ENCODE peak calls at places on chromosomes 7 and 10, in five cellular contexts. J is uterus, R is psoas muscle, E is left lung, W is suprapubic skin. P is an unnamed sample.
A peak's percentile ranks its signal among the peaks of the same experiment; 100 is the strongest.

GRCh38 chr10:70749756-70750155 is 35.4 kb downstream of the TBATA start:
- DNase-seq in J (no peak), R (no peak), E (peak; percentile 25), W (no peak), P (peak; percentile 41)

GRCh38 chr10:58444876-58445275 is 59.7 kb downstream of the TFAM start:
- DNase-seq in J (no peak), R (no peak), E (no peak), W (no peak), P (no peak)

GRCh38 chr7:12303507-12303906 is 92.4 kb downstream of the TMEM106B start:
- DNase-seq in J (no peak), R (no peak), E (no peak), W (no peak), P (no peak)

GRCh38 chr10:8060704-8061121 is 6.2 kb downstream of the GATA3 start:
- DNase-seq in J (no peak), R (no peak), E (no peak), W (no peak), P (no peak)

GRCh38 chr7:31741852-31742251 is 54.8 kb downstream of the PPP1R17 start:
- DNase-seq in J (no peak), R (no peak), E (no peak), W (no peak), P (no peak)

GRCh38 chr7:106377847-106378361 is 93.1 kb upstream of the NAMPT start:
- DNase-seq in J (no peak), R (no peak), E (no peak), W (no peak), P (no peak)

GRCh38 chr10:72087969-72088878 is at the start of gene SPOCK2:
- DNase-seq in J (no peak), R (peak; percentile 27), E (no peak), W (no peak), P (peak; percentile 83)

GRCh38 chr10:329361-330099 is 194.3 kb downstream of the ZMYND11 start:
- DNase-seq in J (peak; percentile 92), R (peak; percentile 81), E (peak; percentile 82), W (peak; percentile 87), P (peak; percentile 71)

GRCh38 chr10:128028508-128029279 is 97.5 kb downstream of the MKI67 start:
- DNase-seq in J (no peak), R (no peak), E (peak; percentile 15), W (peak; percentile 53), P (no peak)

GRCh38 chr7:129793506-129794310 is 159.1 kb downstream of the UBE2H start:
- DNase-seq in J (no peak), R (no peak), E (no peak), W (peak; percentile 41), P (no peak)

GRCh38 chr10:110042181-110042580 is 34.4 kb downstream of the ADD3 start:
- DNase-seq in J (no peak), R (no peak), E (no peak), W (no peak), P (no peak)

GRCh38 chr7:153193144-153193595 is 433.6 kb downstream of the ACTR3B start:
- DNase-seq in J (peak; percentile 30), R (no peak), E (no peak), W (no peak), P (peak; percentile 47)

GRCh38 chr10:3624367-3624766 is 160.6 kb downstream of the KLF6 start:
- DNase-seq in J (no peak), R (no peak), E (no peak), W (no peak), P (no peak)

GRCh38 chr7:151558575-151558974 is 38.9 kb upstream of the RHEB start:
- DNase-seq in J (no peak), R (no peak), E (no peak), W (no peak), P (no peak)

GRCh38 chr10:128009768-128010167 is 102.9 kb downstream of the PTPRE start:
- DNase-seq in J (no peak), R (no peak), E (no peak), W (peak; percentile 31), P (no peak)

GRCh38 chr7:81484266-81484665 is 285.6 kb downstream of the HGF start:
- DNase-seq in J (peak; percentile 38), R (peak; percentile 34), E (peak; percentile 40), W (no peak), P (no peak)

GRCh38 chr7:113085781-113086390 is 741 bp downstream of the GPR85 start:
- DNase-seq in J (no peak), R (no peak), E (no peak), W (no peak), P (peak; percentile 45)

GRCh38 chr10:68628576-68629127 is 68.5 kb downstream of the TET1 start:
- DNase-seq in J (no peak), R (no peak), E (no peak), W (no peak), P (no peak)

GRCh38 chr7:98168181-98168903 is 42.9 kb upstream of the BHLHA15 start:
- DNase-seq in J (peak; percentile 39), R (no peak), E (no peak), W (no peak), P (no peak)

GRCh38 chr10:115355162-115355760 is 262.1 kb downstream of the ATRNL1 start:
- DNase-seq in J (no peak), R (no peak), E (no peak), W (no peak), P (no peak)

GRCh38 chr7:17015575-17015974 is 133.8 kb upstream of the AGR3 start:
- DNase-seq in J (no peak), R (no peak), E (no peak), W (no peak), P (no peak)

GRCh38 chr10:131068760-131069159 is 242.8 kb downstream of the TCERG1L start:
- DNase-seq in J (no peak), R (no peak), E (no peak), W (no peak), P (no peak)

GRCh38 chr10:53477313-53477675 is 704.7 kb upstream of the MBL2 start:
- DNase-seq in J (no peak), R (no peak), E (no peak), W (no peak), P (no peak)

DNA sequence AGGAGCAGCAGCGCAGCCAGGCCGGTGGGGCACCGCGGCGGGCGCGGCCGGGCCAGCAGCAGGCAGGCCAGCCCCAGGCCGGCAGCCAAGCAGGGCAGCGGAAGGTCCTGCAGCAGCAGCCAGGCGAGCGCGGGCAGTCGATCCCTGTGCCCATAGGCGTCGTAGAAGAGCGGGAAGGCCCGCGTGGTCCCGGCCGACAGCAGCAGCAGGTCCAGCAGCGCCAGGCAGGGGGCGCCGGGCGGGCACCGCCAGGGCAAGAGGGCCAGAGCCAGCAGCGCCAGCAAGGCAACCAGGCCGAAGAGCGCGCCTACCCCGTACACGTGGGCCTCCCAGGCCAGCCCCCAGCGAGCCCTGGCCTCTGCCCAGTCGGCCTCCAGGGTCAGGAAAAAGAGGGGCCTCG is 8.4 kb upstream of the RBM28 start:
- DNase-seq in J (peak; percentile 33), R (peak; percentile 69), E (peak; percentile 44), W (no peak), P (no peak)
- H3K27me3 ChIP-seq in J (peaks cover 3% of the 10 kb centered on the region), R (no peaks in the 10 kb centered on the region), E (peaks cover 64% of the 10 kb centered on the region), W (peaks cover 39% of the 10 kb centered on the region), P (no peaks in the 10 kb centered on the region)

GRCh38 chr7:96503597-96503996 is 181.7 kb upstream of the SLC25A13 start:
- DNase-seq in J (no peak), R (no peak), E (no peak), W (no peak), P (no peak)

GRCh38 chr7:96508371-96508770 is 186.5 kb upstream of the SLC25A13 start:
- DNase-seq in J (no peak), R (no peak), E (no peak), W (no peak), P (no peak)
- H3K27ac ChIP-seq in J (no peak overlapping the region), R (no peak overlapping the region), E (no peak overlapping the region), W (no peak overlapping the region), P (no peak overlapping the region)

GRCh38 chr7:117173001-117173400 is 149.9 kb downstream of the WNT2 start:
- DNase-seq in J (no peak), R (no peak), E (no peak), W (no peak), P (no peak)

GRCh38 chr7:117176311-117176710 is 146.5 kb downstream of the WNT2 start:
- DNase-seq in J (no peak), R (no peak), E (no peak), W (no peak), P (no peak)

GRCh38 chr7:117169907-117170306 is 153.0 kb downstream of the WNT2 start:
- DNase-seq in J (no peak), R (no peak), E (no peak), W (no peak), P (no peak)

GRCh38 chr7:117172283-117172682 is 150.6 kb downstream of the WNT2 start:
- DNase-seq in J (no peak), R (no peak), E (no peak), W (no peak), P (no peak)

DNA sequence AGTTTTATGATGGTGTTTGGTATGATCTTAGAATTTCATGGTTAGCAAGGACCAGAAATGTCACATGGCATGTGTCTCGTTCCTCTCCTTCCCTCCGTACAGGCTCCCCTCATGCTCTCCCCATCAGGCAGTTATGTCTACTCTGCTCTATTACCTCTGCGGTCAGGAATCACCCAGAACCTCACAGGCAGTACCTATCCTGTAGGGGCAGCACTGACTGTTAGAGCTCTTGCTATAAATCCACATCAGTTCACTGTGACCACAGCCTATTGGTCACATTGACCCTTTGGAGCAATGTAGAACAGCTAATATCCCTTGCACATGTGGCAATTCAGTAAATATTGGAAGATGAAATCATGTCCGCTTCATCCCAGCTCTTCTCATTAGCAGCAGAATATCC is 151.8 kb downstream of the WNT2 start:
- DNase-seq in J (no peak), R (no peak), E (no peak), W (no peak), P (no peak)
- TF ChIP-seq CTCF in J (no peak), R (no peak), E (no peak), W (no peak), P (no peak)

GRCh38 chr7:157391036-157391710 is 54.4 kb downstream of the DNAJB6 start:
- DNase-seq in J (no peak), R (no peak), E (no peak), W (no peak), P (no peak)
- H3K27me3 ChIP-seq in J (no peaks in the 10 kb centered on the region), R (no peaks in the 10 kb centered on the region), E (no peaks in the 10 kb centered on the region), W (no peaks in the 10 kb centered on the region), P (no peaks in the 10 kb centered on the region)

DNA sequence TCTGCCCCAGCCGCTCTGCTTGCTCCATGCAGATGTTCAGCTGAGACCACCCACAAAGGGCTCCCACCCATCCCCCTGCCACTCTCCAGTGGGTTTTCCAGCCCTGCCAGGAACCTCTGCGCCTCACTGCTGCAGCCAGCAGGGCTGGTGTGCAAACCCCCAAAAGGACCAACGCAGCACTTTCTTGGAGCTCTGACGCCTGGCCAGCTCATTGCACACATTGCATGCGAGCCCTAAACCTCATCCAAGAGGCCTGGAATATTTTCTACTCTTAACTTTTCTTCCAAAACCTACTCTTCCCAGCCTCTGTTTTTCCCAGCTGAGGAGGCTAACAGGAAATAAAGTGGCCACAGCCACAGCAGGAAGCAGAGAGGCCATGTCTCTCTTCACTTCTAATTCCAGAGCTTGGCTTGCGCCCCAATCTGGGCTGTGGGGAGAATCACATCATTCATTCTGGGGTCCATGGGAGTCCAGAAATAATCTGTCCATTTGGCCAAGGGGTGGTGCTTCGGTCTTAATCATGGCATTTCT is 4.6 kb upstream of the FAM170B start:
- DNase-seq in J (peak; percentile 56), R (peak; percentile 52), E (peak; percentile 70), W (no peak), P (no peak)
- H3K27ac ChIP-seq in J (peak overlapping the region; percentile 84), R (peak overlapping the region; percentile 30), E (no peak overlapping the region), W (peak overlapping the region; percentile 19), P (no peak overlapping the region)

P was measured in dorsolateral prefrontal cortex.